ENCODE peak calls at places on chromosome 21, in six cellular contexts. One of them, this sample, is unnamed. For H3K36me3, the result is how much of the 10 kb centered on the place peaks cover.

GRCh38 chr21:38753114-38754100 is 52.3 kb upstream of the ETS2 start:
- DNase-seq in adrenal gland: no peak
- DNase-seq in lung: no peak
- DNase-seq in testis: peak
- DNase-seq in esophagus squamous epithelium: no peak
- DNase-seq in brain microvascular endothelial cell: no peak
- DNase-seq in this sample: no peak

GRCh38 chr21:15703932-15704331 is 25.9 kb upstream of the USP25 start:
- DNase-seq in adrenal gland: no peak
- DNase-seq in esophagus squamous epithelium: no peak
- DNase-seq in testis: no peak
- DNase-seq in lung: no peak
- DNase-seq in brain microvascular endothelial cell: no peak
- DNase-seq in this sample: no peak

GRCh38 chr21:17491716-17492414 is 21.0 kb upstream of the CXADR start:
- DNase-seq in esophagus squamous epithelium: no peak
- DNase-seq in testis: no peak
- DNase-seq in lung: peak
- DNase-seq in brain microvascular endothelial cell: peak
- DNase-seq in adrenal gland: peak
- DNase-seq in this sample: no peak

GRCh38 chr21:42405064-42406059 is 1.7 kb downstream of the UBASH3A start:
- DNase-seq in lung: no peak
- DNase-seq in testis: no peak
- DNase-seq in adrenal gland: no peak
- DNase-seq in esophagus squamous epithelium: no peak
- DNase-seq in brain microvascular endothelial cell: no peak
- DNase-seq in this sample: no peak

GRCh38 chr21:42421018-42421793 is 17.5 kb downstream of the UBASH3A start:
- DNase-seq in brain microvascular endothelial cell: no peak
- DNase-seq in esophagus squamous epithelium: no peak
- DNase-seq in adrenal gland: no peak
- DNase-seq in testis: no peak
- DNase-seq in lung: no peak
- DNase-seq in this sample: no peak

GRCh38 chr21:24148461-24148860 is 1458.8 kb downstream of the MRPL39 start:
- DNase-seq in esophagus squamous epithelium: no peak
- DNase-seq in testis: no peak
- DNase-seq in lung: no peak
- DNase-seq in brain microvascular endothelial cell: no peak
- DNase-seq in adrenal gland: no peak
- DNase-seq in this sample: no peak

GRCh38 chr21:14675774-14676530 is 129.8 kb upstream of the SAMSN1 start:
- DNase-seq in esophagus squamous epithelium: no peak
- DNase-seq in brain microvascular endothelial cell: no peak
- DNase-seq in testis: peak
- DNase-seq in adrenal gland: no peak
- DNase-seq in lung: no peak
- DNase-seq in this sample: no peak

GRCh38 chr21:38787461-38788274 is 18.1 kb upstream of the ETS2 start:
- DNase-seq in adrenal gland: peak
- DNase-seq in testis: no peak
- DNase-seq in brain microvascular endothelial cell: peak
- DNase-seq in lung: no peak
- DNase-seq in esophagus squamous epithelium: no peak
- DNase-seq in this sample: peak

GRCh38 chr21:33401617-33401967 is 1.6 kb upstream of the IFNGR2 start:
- DNase-seq in adrenal gland: no peak
- DNase-seq in lung: no peak
- DNase-seq in testis: no peak
- DNase-seq in esophagus squamous epithelium: no peak
- DNase-seq in brain microvascular endothelial cell: no peak
- DNase-seq in this sample: no peak

GRCh38 chr21:42652527-42653491 is 612 bp upstream of the PDE9A start:
- DNase-seq in esophagus squamous epithelium: no peak
- DNase-seq in testis: peak
- DNase-seq in adrenal gland: peak
- DNase-seq in brain microvascular endothelial cell: no peak
- DNase-seq in lung: peak
- DNase-seq in this sample: peak

GRCh38 chr21:14771587-14771986 is 225.5 kb upstream of the SAMSN1 start:
- DNase-seq in brain microvascular endothelial cell: no peak
- DNase-seq in esophagus squamous epithelium: no peak
- DNase-seq in lung: no peak
- DNase-seq in testis: no peak
- DNase-seq in adrenal gland: no peak
- DNase-seq in this sample: no peak

GRCh38 chr21:34996304-34997081 is 52.6 kb downstream of the RUNX1 start:
- DNase-seq in adrenal gland: no peak
- DNase-seq in lung: peak
- DNase-seq in esophagus squamous epithelium: no peak
- DNase-seq in testis: peak
- DNase-seq in brain microvascular endothelial cell: no peak
- DNase-seq in this sample: no peak

GRCh38 chr21:17340081-17340480 is 172.8 kb upstream of the CXADR start:
- DNase-seq in adrenal gland: no peak
- DNase-seq in brain microvascular endothelial cell: no peak
- DNase-seq in testis: no peak
- DNase-seq in lung: no peak
- DNase-seq in esophagus squamous epithelium: no peak
- DNase-seq in this sample: no peak

GRCh38 chr21:32578107-32578691 is 7.1 kb downstream of the TCP10L start:
- DNase-seq in esophagus squamous epithelium: no peak
- DNase-seq in brain microvascular endothelial cell: no peak
- DNase-seq in lung: no peak
- DNase-seq in adrenal gland: no peak
- DNase-seq in testis: no peak
- DNase-seq in this sample: no peak

GRCh38 chr21:35390013-35390776 is 341.1 kb upstream of the RUNX1 start:
- DNase-seq in brain microvascular endothelial cell: peak
- DNase-seq in testis: no peak
- DNase-seq in lung: no peak
- DNase-seq in adrenal gland: no peak
- DNase-seq in esophagus squamous epithelium: no peak
- DNase-seq in this sample: peak

GRCh38 chr21:17671733-17672132 is 59.0 kb upstream of the BTG3 start:
- DNase-seq in brain microvascular endothelial cell: no peak
- DNase-seq in testis: peak
- DNase-seq in esophagus squamous epithelium: no peak
- DNase-seq in lung: no peak
- DNase-seq in adrenal gland: no peak
- DNase-seq in this sample: peak

GRCh38 chr21:28789571-28789970 is 203.1 kb downstream of the LTN1 start:
- DNase-seq in esophagus squamous epithelium: no peak
- DNase-seq in lung: no peak
- DNase-seq in adrenal gland: no peak
- DNase-seq in brain microvascular endothelial cell: no peak
- DNase-seq in testis: no peak
- DNase-seq in this sample: no peak

GRCh38 chr21:15928196-15928595 is 198.4 kb downstream of the USP25 start:
- DNase-seq in brain microvascular endothelial cell: no peak
- DNase-seq in esophagus squamous epithelium: no peak
- DNase-seq in lung: no peak
- DNase-seq in adrenal gland: no peak
- DNase-seq in testis: no peak
- DNase-seq in this sample: no peak

GRCh38 chr21:21232320-21232719 is 234.1 kb downstream of the NCAM2 start:
- DNase-seq in adrenal gland: peak
- DNase-seq in testis: peak
- DNase-seq in esophagus squamous epithelium: no peak
- DNase-seq in brain microvascular endothelial cell: peak
- DNase-seq in lung: no peak
- DNase-seq in this sample: no peak

GRCh38 chr21:40049031-40049958 is 182.1 kb downstream of the PCP4 start:
- DNase-seq in lung: no peak
- DNase-seq in brain microvascular endothelial cell: no peak
- DNase-seq in testis: no peak
- DNase-seq in esophagus squamous epithelium: no peak
- DNase-seq in adrenal gland: peak
- DNase-seq in this sample: no peak

GRCh38 chr21:34072145-34073031 is 990 bp upstream of the MRPS6 start:
- DNase-seq in testis: peak
- DNase-seq in brain microvascular endothelial cell: no peak
- DNase-seq in adrenal gland: peak
- DNase-seq in lung: peak
- DNase-seq in esophagus squamous epithelium: no peak
- DNase-seq in this sample: peak

GRCh38 chr21:43766734-43767497 is 9.2 kb downstream of the CSTB start:
- DNase-seq in adrenal gland: no peak
- DNase-seq in testis: no peak
- DNase-seq in esophagus squamous epithelium: no peak
- DNase-seq in brain microvascular endothelial cell: no peak
- DNase-seq in lung: no peak
- DNase-seq in this sample: no peak

GRCh38 chr21:40386301-40386911 is 460.6 kb downstream of the DSCAM start:
- DNase-seq in testis: peak
- DNase-seq in lung: peak
- DNase-seq in esophagus squamous epithelium: no peak
- DNase-seq in adrenal gland: peak
- DNase-seq in brain microvascular endothelial cell: no peak
- DNase-seq in this sample: peak

GRCh38 chr21:15132781-15133180 is 68.0 kb upstream of the NRIP1 start:
- DNase-seq in brain microvascular endothelial cell: no peak
- DNase-seq in adrenal gland: no peak
- DNase-seq in esophagus squamous epithelium: no peak
- DNase-seq in testis: no peak
- DNase-seq in lung: no peak
- DNase-seq in this sample: no peak

GRCh38 chr21:30979054-30979453 is 59.2 kb downstream of the KRTAP19-8 start:
- DNase-seq in brain microvascular endothelial cell: no peak
- DNase-seq in lung: no peak
- DNase-seq in adrenal gland: no peak
- DNase-seq in testis: no peak
- DNase-seq in esophagus squamous epithelium: no peak
- DNase-seq in this sample: no peak

GRCh38 chr21:32572574-32573420 is 12.5 kb downstream of the TCP10L start:
- DNase-seq in adrenal gland: no peak
- DNase-seq in brain microvascular endothelial cell: no peak
- DNase-seq in lung: no peak
- DNase-seq in esophagus squamous epithelium: no peak
- DNase-seq in testis: no peak
- DNase-seq in this sample: peak

GRCh38 chr21:43209575-43210453 is 41.0 kb downstream of the CRYAA start:
- DNase-seq in lung: no peak
- DNase-seq in esophagus squamous epithelium: no peak
- DNase-seq in adrenal gland: peak
- DNase-seq in testis: peak
- DNase-seq in brain microvascular endothelial cell: peak
- DNase-seq in this sample: no peak

GRCh38 chr21:34844033-34844923 is 175.5 kb downstream of the CLIC6 start:
- DNase-seq in esophagus squamous epithelium: no peak
- DNase-seq in brain microvascular endothelial cell: peak
- DNase-seq in lung: no peak
- DNase-seq in testis: peak
- DNase-seq in adrenal gland: peak
- DNase-seq in this sample: peak

GRCh38 chr21:25870084-25870483 is 135.3 kb downstream of the GABPA start:
- DNase-seq in esophagus squamous epithelium: no peak
- DNase-seq in lung: no peak
- DNase-seq in brain microvascular endothelial cell: no peak
- DNase-seq in adrenal gland: no peak
- DNase-seq in testis: no peak
- DNase-seq in this sample: no peak

GRCh38 chr21:37636152-37636860 is 269.7 kb downstream of the DYRK1A start:
- DNase-seq in esophagus squamous epithelium: no peak
- DNase-seq in lung: no peak
- DNase-seq in testis: no peak
- DNase-seq in adrenal gland: no peak
- DNase-seq in brain microvascular endothelial cell: peak
- DNase-seq in this sample: no peak

GRCh38 chr21:44797775-44798174 is 3.8 kb downstream of the UBE2G2 start:
- DNase-seq in brain microvascular endothelial cell: no peak
- DNase-seq in testis: no peak
- DNase-seq in lung: no peak
- DNase-seq in adrenal gland: no peak
- DNase-seq in esophagus squamous epithelium: no peak
- DNase-seq in this sample: no peak
- H3K36me3 ChIP-seq in brain microvascular endothelial cell: under half
- H3K36me3 ChIP-seq in testis: under half
- H3K36me3 ChIP-seq in lung: under half
- H3K36me3 ChIP-seq in adrenal gland: under half
- H3K36me3 ChIP-seq in esophagus squamous epithelium: under half
- H3K36me3 ChIP-seq in this sample: under half

GRCh38 chr21:27586986-27587385 is 620.1 kb upstream of the ADAMTS5 start:
- DNase-seq in esophagus squamous epithelium: no peak
- DNase-seq in brain microvascular endothelial cell: no peak
- DNase-seq in testis: no peak
- DNase-seq in adrenal gland: no peak
- DNase-seq in lung: no peak
- DNase-seq in this sample: no peak
- H3K27ac ChIP-seq in esophagus squamous epithelium: no peak
- H3K27ac ChIP-seq in brain microvascular endothelial cell: no peak
- H3K27ac ChIP-seq in testis: no peak
- H3K27ac ChIP-seq in adrenal gland: no peak
- H3K27ac ChIP-seq in lung: no peak
- H3K27ac ChIP-seq in this sample: no peak

DNA sequence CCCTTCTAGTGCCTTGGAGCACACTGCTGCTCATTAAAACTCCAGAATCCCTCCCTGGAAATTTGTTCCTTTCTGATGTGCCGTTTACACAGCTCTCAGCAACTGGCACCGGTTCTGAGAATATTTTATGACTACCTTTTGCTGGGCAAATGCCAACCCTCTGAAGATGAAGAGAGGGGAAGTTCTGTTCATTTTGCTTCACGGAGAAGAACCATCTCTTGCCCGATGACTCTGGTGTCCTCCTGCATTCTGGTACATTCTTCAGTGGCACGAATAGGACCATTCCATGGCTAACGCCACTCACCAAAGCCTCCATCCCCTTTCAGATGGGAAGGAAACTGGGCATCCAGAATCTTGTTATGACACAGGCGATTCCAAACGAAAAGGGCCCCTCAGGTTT is 96.2 kb upstream of the SIM2 start:
- DNase-seq in adrenal gland: no peak
- DNase-seq in brain microvascular endothelial cell: no peak
- DNase-seq in lung: no peak
- DNase-seq in testis: no peak
- DNase-seq in esophagus squamous epithelium: no peak
- DNase-seq in this sample: no peak
- H3K36me3 ChIP-seq in adrenal gland: under half
- H3K36me3 ChIP-seq in brain microvascular endothelial cell: under half
- H3K36me3 ChIP-seq in lung: under half
- H3K36me3 ChIP-seq in testis: under half
- H3K36me3 ChIP-seq in esophagus squamous epithelium: under half
- H3K36me3 ChIP-seq in this sample: under half

DNA sequence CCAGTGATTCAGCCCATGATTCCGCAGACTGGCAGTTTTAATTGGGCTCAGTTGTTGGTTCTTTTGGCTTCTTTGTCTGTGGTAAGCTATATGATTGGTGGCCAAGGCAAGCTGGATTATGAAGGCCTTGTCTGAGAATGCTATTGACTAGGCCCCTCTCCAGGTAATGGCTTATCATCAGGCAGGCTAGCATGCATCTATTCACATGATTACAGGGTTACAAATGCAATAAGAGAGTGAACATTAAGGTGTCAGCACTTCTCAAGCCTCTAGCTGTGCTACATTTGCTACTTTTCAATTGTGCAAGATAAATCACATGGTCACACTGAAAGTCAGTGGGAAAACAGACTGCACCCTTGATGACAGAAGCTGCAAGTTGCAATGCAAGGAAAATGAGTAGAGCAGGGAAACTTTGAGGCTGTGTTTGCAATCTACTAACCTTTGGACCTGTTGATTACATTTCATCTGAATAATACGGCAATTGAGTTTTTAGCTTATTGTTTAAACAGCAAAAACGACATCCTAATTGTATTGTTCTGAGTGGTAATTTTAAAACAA is 550.9 kb upstream of the TMPRSS15 start:
- DNase-seq in adrenal gland: no peak
- DNase-seq in esophagus squamous epithelium: no peak
- DNase-seq in lung: no peak
- DNase-seq in brain microvascular endothelial cell: no peak
- DNase-seq in testis: no peak
- DNase-seq in this sample: no peak
- H3K27ac ChIP-seq in adrenal gland: no peak
- H3K27ac ChIP-seq in esophagus squamous epithelium: no peak
- H3K27ac ChIP-seq in lung: no peak
- H3K27ac ChIP-seq in brain microvascular endothelial cell: no peak
- H3K27ac ChIP-seq in testis: no peak
- H3K27ac ChIP-seq in this sample: no peak

This sample was measured in stomach.